ENCODE peak calls at places on chromosomes 5 and 9, in ten cellular contexts. One of them, this sample, is unnamed.
A peak's percentile ranks its signal among the peaks of the same experiment; 100 is the strongest.

GRCh38 chr9:33263936-33264472 is 504 bp downstream of the BAG1 start:
- DNase-seq in head of caudate nucleus: peak; percentile 49
- DNase-seq in left ventricle myocardium superior: peak; percentile 68
- DNase-seq in GM13976: peak; percentile 55
- DNase-seq in GM12892: peak; percentile 39
- DNase-seq in glutamatergic neuron: no peak
- DNase-seq in EL: peak; percentile 39
- DNase-seq in GM10248: peak; percentile 47
- DNase-seq in naive thymus-derived CD4-positive, alpha-beta T cell: no peak
- DNase-seq in ACHN: peak; percentile 15
- DNase-seq in this sample: peak; percentile 26

GRCh38 chr9:16515879-16516289 is 354.6 kb downstream of the BNC2 start:
- DNase-seq in head of caudate nucleus: no peak
- DNase-seq in left ventricle myocardium superior: no peak
- DNase-seq in GM13976: no peak
- DNase-seq in GM12892: no peak
- DNase-seq in glutamatergic neuron: peak; percentile 36
- DNase-seq in EL: peak; percentile 52
- DNase-seq in GM10248: no peak
- DNase-seq in naive thymus-derived CD4-positive, alpha-beta T cell: no peak
- DNase-seq in ACHN: no peak
- DNase-seq in this sample: no peak

GRCh38 chr5:87069974-87070608 is 197.6 kb upstream of the RASA1 start:
- DNase-seq in head of caudate nucleus: no peak
- DNase-seq in left ventricle myocardium superior: no peak
- DNase-seq in GM13976: peak; percentile 44
- DNase-seq in GM12892: no peak
- DNase-seq in glutamatergic neuron: no peak
- DNase-seq in EL: peak; percentile 63
- DNase-seq in GM10248: peak; percentile 32
- DNase-seq in naive thymus-derived CD4-positive, alpha-beta T cell: no peak
- DNase-seq in ACHN: peak; percentile 69
- DNase-seq in this sample: no peak

GRCh38 chr5:27474395-27474794 is 436.0 kb upstream of the CDH9 start:
- DNase-seq in head of caudate nucleus: no peak
- DNase-seq in left ventricle myocardium superior: no peak
- DNase-seq in GM13976: no peak
- DNase-seq in GM12892: no peak
- DNase-seq in glutamatergic neuron: no peak
- DNase-seq in EL: no peak
- DNase-seq in GM10248: no peak
- DNase-seq in naive thymus-derived CD4-positive, alpha-beta T cell: no peak
- DNase-seq in ACHN: no peak
- DNase-seq in this sample: no peak

GRCh38 chr9:100602302-100602930 is 24.5 kb downstream of the CAVIN4 start:
- DNase-seq in head of caudate nucleus: no peak
- DNase-seq in left ventricle myocardium superior: no peak
- DNase-seq in GM13976: no peak
- DNase-seq in GM12892: no peak
- DNase-seq in glutamatergic neuron: no peak
- DNase-seq in EL: peak; percentile 56
- DNase-seq in GM10248: no peak
- DNase-seq in naive thymus-derived CD4-positive, alpha-beta T cell: no peak
- DNase-seq in ACHN: peak; percentile 62
- DNase-seq in this sample: peak; percentile 42

GRCh38 chr9:93041108-93041802 is 17.2 kb upstream of the SUSD3 start:
- DNase-seq in head of caudate nucleus: no peak
- DNase-seq in left ventricle myocardium superior: no peak
- DNase-seq in GM13976: peak; percentile 52
- DNase-seq in GM12892: no peak
- DNase-seq in glutamatergic neuron: no peak
- DNase-seq in EL: no peak
- DNase-seq in GM10248: no peak
- DNase-seq in naive thymus-derived CD4-positive, alpha-beta T cell: no peak
- DNase-seq in ACHN: no peak
- DNase-seq in this sample: no peak

GRCh38 chr9:105198023-105198422 is 46.4 kb upstream of the SLC44A1 start:
- DNase-seq in head of caudate nucleus: no peak
- DNase-seq in left ventricle myocardium superior: no peak
- DNase-seq in GM13976: no peak
- DNase-seq in GM12892: no peak
- DNase-seq in glutamatergic neuron: no peak
- DNase-seq in EL: no peak
- DNase-seq in GM10248: no peak
- DNase-seq in naive thymus-derived CD4-positive, alpha-beta T cell: no peak
- DNase-seq in ACHN: no peak
- DNase-seq in this sample: no peak

GRCh38 chr5:59709833-59710232 is 183.7 kb downstream of the PDE4D start:
- DNase-seq in head of caudate nucleus: no peak
- DNase-seq in left ventricle myocardium superior: no peak
- DNase-seq in GM13976: no peak
- DNase-seq in GM12892: no peak
- DNase-seq in glutamatergic neuron: no peak
- DNase-seq in EL: peak; percentile 77
- DNase-seq in GM10248: no peak
- DNase-seq in naive thymus-derived CD4-positive, alpha-beta T cell: no peak
- DNase-seq in ACHN: no peak
- DNase-seq in this sample: no peak

GRCh38 chr9:71755869-71756268 is 12.4 kb downstream of the CEMIP2 start:
- DNase-seq in head of caudate nucleus: no peak
- DNase-seq in left ventricle myocardium superior: no peak
- DNase-seq in GM13976: no peak
- DNase-seq in GM12892: no peak
- DNase-seq in glutamatergic neuron: no peak
- DNase-seq in EL: no peak
- DNase-seq in GM10248: no peak
- DNase-seq in naive thymus-derived CD4-positive, alpha-beta T cell: no peak
- DNase-seq in ACHN: no peak
- DNase-seq in this sample: no peak

GRCh38 chr9:123399803-123400378 is 43.9 kb downstream of the CRB2 start:
- DNase-seq in head of caudate nucleus: no peak
- DNase-seq in left ventricle myocardium superior: no peak
- DNase-seq in GM13976: peak; percentile 74
- DNase-seq in GM12892: no peak
- DNase-seq in glutamatergic neuron: peak; percentile 67
- DNase-seq in EL: no peak
- DNase-seq in GM10248: peak; percentile 61
- DNase-seq in naive thymus-derived CD4-positive, alpha-beta T cell: no peak
- DNase-seq in ACHN: peak; percentile 2
- DNase-seq in this sample: no peak

GRCh38 chr5:54988218-54988617 is 2.8 kb upstream of the ESM1 start:
- DNase-seq in head of caudate nucleus: no peak
- DNase-seq in left ventricle myocardium superior: no peak
- DNase-seq in GM13976: no peak
- DNase-seq in GM12892: no peak
- DNase-seq in glutamatergic neuron: no peak
- DNase-seq in EL: no peak
- DNase-seq in GM10248: no peak
- DNase-seq in naive thymus-derived CD4-positive, alpha-beta T cell: no peak
- DNase-seq in ACHN: no peak
- DNase-seq in this sample: no peak

GRCh38 chr5:127997131-127997775 is 86.3 kb upstream of the SLC12A2 start:
- DNase-seq in head of caudate nucleus: no peak
- DNase-seq in left ventricle myocardium superior: no peak
- DNase-seq in GM13976: no peak
- DNase-seq in GM12892: no peak
- DNase-seq in glutamatergic neuron: no peak
- DNase-seq in EL: no peak
- DNase-seq in GM10248: no peak
- DNase-seq in naive thymus-derived CD4-positive, alpha-beta T cell: no peak
- DNase-seq in ACHN: no peak
- DNase-seq in this sample: no peak

GRCh38 chr5:62299600-62299999 is 6.4 kb upstream of the KIF2A start:
- DNase-seq in head of caudate nucleus: no peak
- DNase-seq in left ventricle myocardium superior: no peak
- DNase-seq in GM13976: no peak
- DNase-seq in GM12892: no peak
- DNase-seq in glutamatergic neuron: no peak
- DNase-seq in EL: no peak
- DNase-seq in GM10248: no peak
- DNase-seq in naive thymus-derived CD4-positive, alpha-beta T cell: peak; percentile 79
- DNase-seq in ACHN: no peak
- DNase-seq in this sample: peak; percentile 70

GRCh38 chr9:68779558-68780376 is 74.7 kb downstream of the PIP5K1B start:
- DNase-seq in head of caudate nucleus: peak; percentile 87
- DNase-seq in left ventricle myocardium superior: peak; percentile 96
- DNase-seq in GM13976: peak; percentile 90
- DNase-seq in GM12892: peak; percentile 58
- DNase-seq in glutamatergic neuron: peak; percentile 98
- DNase-seq in EL: peak; percentile 93
- DNase-seq in GM10248: peak; percentile 92
- DNase-seq in naive thymus-derived CD4-positive, alpha-beta T cell: peak; percentile 95
- DNase-seq in ACHN: peak; percentile 91
- DNase-seq in this sample: peak; percentile 90

GRCh38 chr5:54347221-54347865 is 37.0 kb upstream of the ARL15 start:
- DNase-seq in head of caudate nucleus: no peak
- DNase-seq in left ventricle myocardium superior: no peak
- DNase-seq in GM13976: no peak
- DNase-seq in GM12892: no peak
- DNase-seq in glutamatergic neuron: no peak
- DNase-seq in EL: no peak
- DNase-seq in GM10248: no peak
- DNase-seq in naive thymus-derived CD4-positive, alpha-beta T cell: no peak
- DNase-seq in ACHN: no peak
- DNase-seq in this sample: peak; percentile 3

This sample was measured in Jurkat, Clone E6-1.